ENCODE peak calls at places on chromosome 1, in nine cellular contexts. One of them, this sample, is unnamed.

GRCh38 chr1:230976825-230977747 is 1.6 kb downstream of the TTC13 start:
- DNase-seq in endothelial cell: no peak
- DNase-seq in psoas muscle: no peak
- DNase-seq in fibroblast of the aortic adventitia: no peak
- DNase-seq in CD8-positive, alpha-beta T cell: peak
- DNase-seq in Daoy: no peak
- DNase-seq in stimulated activated CD8-positive, alpha-beta memory T cell treated with anti-CD3 and anti-CD28 coated beads, Interleukin-2, amount 100 ng/mL, for 1 hour: peak
- DNase-seq in GOT3: no peak
- DNase-seq in HT1080: no peak
- DNase-seq in this sample: no peak

GRCh38 chr1:4460052-4460451 is 194.4 kb upstream of the AJAP1 start:
- DNase-seq in fibroblast of the aortic adventitia: no peak
- DNase-seq in Daoy: no peak
- DNase-seq in GOT3: no peak
- DNase-seq in endothelial cell: no peak
- DNase-seq in CD8-positive, alpha-beta T cell: no peak
- DNase-seq in psoas muscle: no peak
- DNase-seq in HT1080: no peak
- DNase-seq in stimulated activated CD8-positive, alpha-beta memory T cell treated with anti-CD3 and anti-CD28 coated beads, Interleukin-2, amount 100 ng/mL, for 1 hour: no peak
- DNase-seq in this sample: no peak

GRCh38 chr1:176193023-176193422 is 14.1 kb downstream of the COP1 start:
- DNase-seq in CD8-positive, alpha-beta T cell: no peak
- DNase-seq in fibroblast of the aortic adventitia: no peak
- DNase-seq in Daoy: no peak
- DNase-seq in endothelial cell: no peak
- DNase-seq in GOT3: no peak
- DNase-seq in stimulated activated CD8-positive, alpha-beta memory T cell treated with anti-CD3 and anti-CD28 coated beads, Interleukin-2, amount 100 ng/mL, for 1 hour: no peak
- DNase-seq in psoas muscle: no peak
- DNase-seq in HT1080: no peak
- DNase-seq in this sample: no peak

GRCh38 chr1:966603-967295 is 467 bp downstream of the PLEKHN1 start:
- DNase-seq in Daoy: peak
- DNase-seq in GOT3: peak
- DNase-seq in endothelial cell: peak
- DNase-seq in psoas muscle: peak
- DNase-seq in stimulated activated CD8-positive, alpha-beta memory T cell treated with anti-CD3 and anti-CD28 coated beads, Interleukin-2, amount 100 ng/mL, for 1 hour: peak
- DNase-seq in HT1080: peak
- DNase-seq in fibroblast of the aortic adventitia: peak
- DNase-seq in CD8-positive, alpha-beta T cell: peak
- DNase-seq in this sample: peak

GRCh38 chr1:2392686-2393085 is 1.0 kb downstream of the RER1 start:
- DNase-seq in Daoy: no peak
- DNase-seq in CD8-positive, alpha-beta T cell: no peak
- DNase-seq in stimulated activated CD8-positive, alpha-beta memory T cell treated with anti-CD3 and anti-CD28 coated beads, Interleukin-2, amount 100 ng/mL, for 1 hour: no peak
- DNase-seq in psoas muscle: no peak
- DNase-seq in GOT3: no peak
- DNase-seq in fibroblast of the aortic adventitia: no peak
- DNase-seq in HT1080: no peak
- DNase-seq in endothelial cell: no peak
- DNase-seq in this sample: peak

GRCh38 chr1:64842244-64842643 is 97.4 kb downstream of the RAVER2 start:
- DNase-seq in psoas muscle: no peak
- DNase-seq in CD8-positive, alpha-beta T cell: no peak
- DNase-seq in Daoy: no peak
- DNase-seq in GOT3: no peak
- DNase-seq in endothelial cell: no peak
- DNase-seq in HT1080: no peak
- DNase-seq in stimulated activated CD8-positive, alpha-beta memory T cell treated with anti-CD3 and anti-CD28 coated beads, Interleukin-2, amount 100 ng/mL, for 1 hour: no peak
- DNase-seq in fibroblast of the aortic adventitia: no peak
- DNase-seq in this sample: no peak

GRCh38 chr1:29655145-29655544 is 418.8 kb downstream of the PTPRU start:
- DNase-seq in psoas muscle: no peak
- DNase-seq in CD8-positive, alpha-beta T cell: no peak
- DNase-seq in fibroblast of the aortic adventitia: no peak
- DNase-seq in stimulated activated CD8-positive, alpha-beta memory T cell treated with anti-CD3 and anti-CD28 coated beads, Interleukin-2, amount 100 ng/mL, for 1 hour: no peak
- DNase-seq in Daoy: no peak
- DNase-seq in endothelial cell: no peak
- DNase-seq in HT1080: no peak
- DNase-seq in GOT3: no peak
- DNase-seq in this sample: no peak

GRCh38 chr1:48875736-48876135 is 99.0 kb upstream of the BEND5 start:
- DNase-seq in psoas muscle: no peak
- DNase-seq in fibroblast of the aortic adventitia: no peak
- DNase-seq in HT1080: no peak
- DNase-seq in Daoy: no peak
- DNase-seq in stimulated activated CD8-positive, alpha-beta memory T cell treated with anti-CD3 and anti-CD28 coated beads, Interleukin-2, amount 100 ng/mL, for 1 hour: no peak
- DNase-seq in endothelial cell: no peak
- DNase-seq in CD8-positive, alpha-beta T cell: no peak
- DNase-seq in GOT3: no peak
- DNase-seq in this sample: no peak

GRCh38 chr1:15950763-15951295 is 25.1 kb downstream of the ZBTB17 start:
- DNase-seq in endothelial cell: no peak
- DNase-seq in GOT3: no peak
- DNase-seq in CD8-positive, alpha-beta T cell: peak
- DNase-seq in psoas muscle: peak
- DNase-seq in HT1080: no peak
- DNase-seq in Daoy: peak
- DNase-seq in fibroblast of the aortic adventitia: peak
- DNase-seq in stimulated activated CD8-positive, alpha-beta memory T cell treated with anti-CD3 and anti-CD28 coated beads, Interleukin-2, amount 100 ng/mL, for 1 hour: peak
- DNase-seq in this sample: peak

GRCh38 chr1:111406325-111406768 is 21.2 kb downstream of the OVGP1 start:
- DNase-seq in psoas muscle: no peak
- DNase-seq in CD8-positive, alpha-beta T cell: peak
- DNase-seq in endothelial cell: no peak
- DNase-seq in HT1080: no peak
- DNase-seq in stimulated activated CD8-positive, alpha-beta memory T cell treated with anti-CD3 and anti-CD28 coated beads, Interleukin-2, amount 100 ng/mL, for 1 hour: no peak
- DNase-seq in fibroblast of the aortic adventitia: peak
- DNase-seq in GOT3: no peak
- DNase-seq in Daoy: peak
- DNase-seq in this sample: no peak

GRCh38 chr1:215185067-215185620 is 102.6 kb downstream of the KCNK2 start:
- DNase-seq in stimulated activated CD8-positive, alpha-beta memory T cell treated with anti-CD3 and anti-CD28 coated beads, Interleukin-2, amount 100 ng/mL, for 1 hour: no peak
- DNase-seq in HT1080: no peak
- DNase-seq in fibroblast of the aortic adventitia: no peak
- DNase-seq in endothelial cell: no peak
- DNase-seq in Daoy: no peak
- DNase-seq in CD8-positive, alpha-beta T cell: no peak
- DNase-seq in GOT3: no peak
- DNase-seq in psoas muscle: no peak
- DNase-seq in this sample: no peak

GRCh38 chr1:43736819-43737218 is 29.5 kb downstream of the ST3GAL3 start:
- DNase-seq in endothelial cell: no peak
- DNase-seq in stimulated activated CD8-positive, alpha-beta memory T cell treated with anti-CD3 and anti-CD28 coated beads, Interleukin-2, amount 100 ng/mL, for 1 hour: no peak
- DNase-seq in Daoy: no peak
- DNase-seq in CD8-positive, alpha-beta T cell: no peak
- DNase-seq in HT1080: no peak
- DNase-seq in GOT3: no peak
- DNase-seq in psoas muscle: no peak
- DNase-seq in fibroblast of the aortic adventitia: no peak
- DNase-seq in this sample: no peak

GRCh38 chr1:150397392-150398032 is 33.6 kb downstream of the RPRD2 start:
- DNase-seq in Daoy: no peak
- DNase-seq in CD8-positive, alpha-beta T cell: no peak
- DNase-seq in GOT3: no peak
- DNase-seq in psoas muscle: no peak
- DNase-seq in stimulated activated CD8-positive, alpha-beta memory T cell treated with anti-CD3 and anti-CD28 coated beads, Interleukin-2, amount 100 ng/mL, for 1 hour: no peak
- DNase-seq in fibroblast of the aortic adventitia: no peak
- DNase-seq in HT1080: no peak
- DNase-seq in endothelial cell: no peak
- DNase-seq in this sample: no peak

GRCh38 chr1:196608401-196609113 is at the start of gene KCNT2:
- DNase-seq in fibroblast of the aortic adventitia: peak
- DNase-seq in Daoy: peak
- DNase-seq in GOT3: no peak
- DNase-seq in CD8-positive, alpha-beta T cell: no peak
- DNase-seq in HT1080: no peak
- DNase-seq in endothelial cell: peak
- DNase-seq in stimulated activated CD8-positive, alpha-beta memory T cell treated with anti-CD3 and anti-CD28 coated beads, Interleukin-2, amount 100 ng/mL, for 1 hour: no peak
- DNase-seq in psoas muscle: peak
- DNase-seq in this sample: peak

GRCh38 chr1:102120910-102121309 is 124.2 kb upstream of the OLFM3 start:
- DNase-seq in Daoy: no peak
- DNase-seq in HT1080: no peak
- DNase-seq in endothelial cell: no peak
- DNase-seq in stimulated activated CD8-positive, alpha-beta memory T cell treated with anti-CD3 and anti-CD28 coated beads, Interleukin-2, amount 100 ng/mL, for 1 hour: no peak
- DNase-seq in CD8-positive, alpha-beta T cell: no peak
- DNase-seq in fibroblast of the aortic adventitia: no peak
- DNase-seq in psoas muscle: no peak
- DNase-seq in GOT3: no peak
- DNase-seq in this sample: no peak

GRCh38 chr1:167344112-167344511 is 123.4 kb downstream of the POU2F1 start:
- DNase-seq in Daoy: peak
- DNase-seq in HT1080: peak
- DNase-seq in fibroblast of the aortic adventitia: no peak
- DNase-seq in endothelial cell: no peak
- DNase-seq in stimulated activated CD8-positive, alpha-beta memory T cell treated with anti-CD3 and anti-CD28 coated beads, Interleukin-2, amount 100 ng/mL, for 1 hour: no peak
- DNase-seq in psoas muscle: no peak
- DNase-seq in GOT3: no peak
- DNase-seq in CD8-positive, alpha-beta T cell: no peak
- DNase-seq in this sample: no peak

GRCh38 chr1:198677027-198677426 is 38.2 kb downstream of the PTPRC start:
- DNase-seq in GOT3: no peak
- DNase-seq in HT1080: no peak
- DNase-seq in stimulated activated CD8-positive, alpha-beta memory T cell treated with anti-CD3 and anti-CD28 coated beads, Interleukin-2, amount 100 ng/mL, for 1 hour: no peak
- DNase-seq in endothelial cell: no peak
- DNase-seq in fibroblast of the aortic adventitia: no peak
- DNase-seq in Daoy: no peak
- DNase-seq in psoas muscle: no peak
- DNase-seq in CD8-positive, alpha-beta T cell: no peak
- DNase-seq in this sample: no peak

GRCh38 chr1:232033285-232033684 is 406.7 kb downstream of the DISC1 start:
- DNase-seq in psoas muscle: no peak
- DNase-seq in fibroblast of the aortic adventitia: no peak
- DNase-seq in endothelial cell: no peak
- DNase-seq in HT1080: no peak
- DNase-seq in stimulated activated CD8-positive, alpha-beta memory T cell treated with anti-CD3 and anti-CD28 coated beads, Interleukin-2, amount 100 ng/mL, for 1 hour: no peak
- DNase-seq in Daoy: no peak
- DNase-seq in GOT3: no peak
- DNase-seq in CD8-positive, alpha-beta T cell: no peak
- DNase-seq in this sample: no peak

GRCh38 chr1:25700626-25701025 is 84.0 kb downstream of the MAN1C1 start:
- DNase-seq in CD8-positive, alpha-beta T cell: no peak
- DNase-seq in endothelial cell: peak
- DNase-seq in GOT3: no peak
- DNase-seq in Daoy: no peak
- DNase-seq in stimulated activated CD8-positive, alpha-beta memory T cell treated with anti-CD3 and anti-CD28 coated beads, Interleukin-2, amount 100 ng/mL, for 1 hour: no peak
- DNase-seq in fibroblast of the aortic adventitia: no peak
- DNase-seq in HT1080: no peak
- DNase-seq in psoas muscle: no peak
- DNase-seq in this sample: no peak

GRCh38 chr1:203349757-203350522 is 982 bp downstream of the FMOD start:
- DNase-seq in endothelial cell: no peak
- DNase-seq in fibroblast of the aortic adventitia: no peak
- DNase-seq in stimulated activated CD8-positive, alpha-beta memory T cell treated with anti-CD3 and anti-CD28 coated beads, Interleukin-2, amount 100 ng/mL, for 1 hour: no peak
- DNase-seq in psoas muscle: no peak
- DNase-seq in Daoy: no peak
- DNase-seq in HT1080: no peak
- DNase-seq in CD8-positive, alpha-beta T cell: no peak
- DNase-seq in GOT3: no peak
- DNase-seq in this sample: no peak

GRCh38 chr1:47618830-47619229 is 181.0 kb downstream of the FOXD2 start:
- DNase-seq in HT1080: no peak
- DNase-seq in endothelial cell: no peak
- DNase-seq in fibroblast of the aortic adventitia: no peak
- DNase-seq in psoas muscle: no peak
- DNase-seq in GOT3: no peak
- DNase-seq in CD8-positive, alpha-beta T cell: peak
- DNase-seq in Daoy: no peak
- DNase-seq in stimulated activated CD8-positive, alpha-beta memory T cell treated with anti-CD3 and anti-CD28 coated beads, Interleukin-2, amount 100 ng/mL, for 1 hour: no peak
- DNase-seq in this sample: no peak

GRCh38 chr1:76068542-76068941 is 6.0 kb upstream of the ST6GALNAC3 start:
- DNase-seq in HT1080: peak
- DNase-seq in GOT3: no peak
- DNase-seq in stimulated activated CD8-positive, alpha-beta memory T cell treated with anti-CD3 and anti-CD28 coated beads, Interleukin-2, amount 100 ng/mL, for 1 hour: no peak
- DNase-seq in psoas muscle: no peak
- DNase-seq in fibroblast of the aortic adventitia: peak
- DNase-seq in endothelial cell: no peak
- DNase-seq in Daoy: peak
- DNase-seq in CD8-positive, alpha-beta T cell: no peak
- DNase-seq in this sample: no peak

GRCh38 chr1:215603319-215603718 is 36.2 kb downstream of the KCTD3 start:
- DNase-seq in GOT3: no peak
- DNase-seq in psoas muscle: no peak
- DNase-seq in Daoy: no peak
- DNase-seq in fibroblast of the aortic adventitia: no peak
- DNase-seq in HT1080: no peak
- DNase-seq in CD8-positive, alpha-beta T cell: no peak
- DNase-seq in stimulated activated CD8-positive, alpha-beta memory T cell treated with anti-CD3 and anti-CD28 coated beads, Interleukin-2, amount 100 ng/mL, for 1 hour: no peak
- DNase-seq in endothelial cell: no peak
- DNase-seq in this sample: no peak

GRCh38 chr1:218521414-218522169 is 176.5 kb downstream of the TGFB2 start:
- DNase-seq in endothelial cell: peak
- DNase-seq in psoas muscle: no peak
- DNase-seq in stimulated activated CD8-positive, alpha-beta memory T cell treated with anti-CD3 and anti-CD28 coated beads, Interleukin-2, amount 100 ng/mL, for 1 hour: no peak
- DNase-seq in fibroblast of the aortic adventitia: peak
- DNase-seq in GOT3: no peak
- DNase-seq in CD8-positive, alpha-beta T cell: peak
- DNase-seq in HT1080: peak
- DNase-seq in Daoy: peak
- DNase-seq in this sample: peak

GRCh38 chr1:12177999-12178441 is 11.2 kb downstream of the TNFRSF1B start:
- DNase-seq in fibroblast of the aortic adventitia: peak
- DNase-seq in stimulated activated CD8-positive, alpha-beta memory T cell treated with anti-CD3 and anti-CD28 coated beads, Interleukin-2, amount 100 ng/mL, for 1 hour: peak
- DNase-seq in GOT3: no peak
- DNase-seq in endothelial cell: no peak
- DNase-seq in CD8-positive, alpha-beta T cell: peak
- DNase-seq in HT1080: peak
- DNase-seq in Daoy: peak
- DNase-seq in psoas muscle: peak
- DNase-seq in this sample: no peak

GRCh38 chr1:201486158-201486557 is 17.2 kb upstream of the PHLDA3 start:
- DNase-seq in CD8-positive, alpha-beta T cell: no peak
- DNase-seq in fibroblast of the aortic adventitia: no peak
- DNase-seq in GOT3: no peak
- DNase-seq in endothelial cell: peak
- DNase-seq in stimulated activated CD8-positive, alpha-beta memory T cell treated with anti-CD3 and anti-CD28 coated beads, Interleukin-2, amount 100 ng/mL, for 1 hour: no peak
- DNase-seq in Daoy: no peak
- DNase-seq in psoas muscle: no peak
- DNase-seq in HT1080: no peak
- DNase-seq in this sample: no peak

GRCh38 chr1:25799758-25800537 is at the start of gene SELENON:
- DNase-seq in Daoy: peak
- DNase-seq in psoas muscle: peak
- DNase-seq in HT1080: peak
- DNase-seq in stimulated activated CD8-positive, alpha-beta memory T cell treated with anti-CD3 and anti-CD28 coated beads, Interleukin-2, amount 100 ng/mL, for 1 hour: no peak
- DNase-seq in fibroblast of the aortic adventitia: peak
- DNase-seq in endothelial cell: peak
- DNase-seq in GOT3: no peak
- DNase-seq in CD8-positive, alpha-beta T cell: peak
- DNase-seq in this sample: peak

GRCh38 chr1:18010408-18010807 is 97.2 kb upstream of the IGSF21 start:
- DNase-seq in CD8-positive, alpha-beta T cell: no peak
- DNase-seq in stimulated activated CD8-positive, alpha-beta memory T cell treated with anti-CD3 and anti-CD28 coated beads, Interleukin-2, amount 100 ng/mL, for 1 hour: no peak
- DNase-seq in Daoy: no peak
- DNase-seq in endothelial cell: no peak
- DNase-seq in HT1080: no peak
- DNase-seq in psoas muscle: no peak
- DNase-seq in fibroblast of the aortic adventitia: no peak
- DNase-seq in GOT3: no peak
- DNase-seq in this sample: no peak

GRCh38 chr1:219387211-219387610 is 213.5 kb downstream of the LYPLAL1 start:
- DNase-seq in HT1080: no peak
- DNase-seq in fibroblast of the aortic adventitia: no peak
- DNase-seq in endothelial cell: no peak
- DNase-seq in CD8-positive, alpha-beta T cell: no peak
- DNase-seq in stimulated activated CD8-positive, alpha-beta memory T cell treated with anti-CD3 and anti-CD28 coated beads, Interleukin-2, amount 100 ng/mL, for 1 hour: no peak
- DNase-seq in Daoy: no peak
- DNase-seq in psoas muscle: no peak
- DNase-seq in GOT3: no peak
- DNase-seq in this sample: no peak

GRCh38 chr1:2481885-2482284 is 5.8 kb downstream of the PLCH2 start:
- DNase-seq in GOT3: no peak
- DNase-seq in psoas muscle: no peak
- DNase-seq in endothelial cell: no peak
- DNase-seq in Daoy: peak
- DNase-seq in HT1080: no peak
- DNase-seq in fibroblast of the aortic adventitia: peak
- DNase-seq in CD8-positive, alpha-beta T cell: no peak
- DNase-seq in stimulated activated CD8-positive, alpha-beta memory T cell treated with anti-CD3 and anti-CD28 coated beads, Interleukin-2, amount 100 ng/mL, for 1 hour: no peak
- DNase-seq in this sample: no peak

GRCh38 chr1:113372546-113372945 is 17.8 kb upstream of the MAGI3 start:
- DNase-seq in Daoy: no peak
- DNase-seq in psoas muscle: no peak
- DNase-seq in stimulated activated CD8-positive, alpha-beta memory T cell treated with anti-CD3 and anti-CD28 coated beads, Interleukin-2, amount 100 ng/mL, for 1 hour: no peak
- DNase-seq in CD8-positive, alpha-beta T cell: no peak
- DNase-seq in endothelial cell: no peak
- DNase-seq in GOT3: no peak
- DNase-seq in HT1080: no peak
- DNase-seq in fibroblast of the aortic adventitia: no peak
- DNase-seq in this sample: no peak

This sample was measured in adrenal gland.